ENCODE peak calls at places on chromosomes 3 and 15, in ten cellular contexts. Y is neuronal stem cell; T is cardiac muscle cell; S is CD4-positive, alpha-beta memory T cell; B is HCT116; M is fibroblast of lung; H is body of pancreas; J is lower lobe of right lung; D is ovary; I is CD8-positive, alpha-beta memory T cell. C is an unnamed sample.

GRCh38 chr15:66862111-66862815 is 160.2 kb downstream of the SMAD6 start:
- DNase-seq in Y (no peak), T (no peak), S (no peak), B (no peak), M (no peak), H (no peak), J (no peak), D (no peak), I (no peak), C (peak; percentile 12)

GRCh38 chr15:39124155-39124924 is 456.5 kb upstream of the THBS1 start:
- DNase-seq in Y (no peak), T (no peak), S (no peak), B (no peak), M (peak; percentile 81), H (no peak), J (no peak), D (no peak), I (no peak), C (no peak)

GRCh38 chr15:82307714-82308081 is 41.6 kb downstream of the GOLGA6L10 start:
- DNase-seq in Y (no peak), T (no peak), S (no peak), B (no peak), M (no peak), H (no peak), J (no peak), D (no peak), I (no peak), C (no peak)

GRCh38 chr3:5022187-5022965 is 43.1 kb downstream of the BHLHE40 start:
- DNase-seq in Y (no peak), T (no peak), S (no peak), B (no peak), M (peak; percentile 55), H (no peak), J (no peak), D (no peak), I (no peak), C (no peak)

GRCh38 chr3:15317164-15317477 is 15.3 kb downstream of the SH3BP5 start:
- DNase-seq in Y (no peak), T (no peak), S (no peak), B (no peak), M (peak; percentile 88), H (peak; percentile 43), J (no peak), D (no peak), I (no peak), C (no peak)

GRCh38 chr15:75531041-75531450 is 48.1 kb downstream of the PTPN9 start:
- DNase-seq in Y (no peak), T (no peak), S (no peak), B (no peak), M (peak; percentile 53), H (peak; percentile 22), J (no peak), D (peak; percentile 65), I (no peak), C (no peak)

GRCh38 chr3:13891492-13892073 is 11.7 kb upstream of the WNT7A start:
- DNase-seq in Y (no peak), T (no peak), S (peak; percentile 18), B (no peak), M (no peak), H (no peak), J (no peak), D (no peak), I (no peak), C (peak; percentile 26)

GRCh38 chr3:193897791-193898190 is 238.2 kb upstream of the HES1 start:
- DNase-seq in Y (no peak), T (peak; percentile 22), S (no peak), B (no peak), M (no peak), H (no peak), J (no peak), D (no peak), I (no peak), C (no peak)

DNA sequence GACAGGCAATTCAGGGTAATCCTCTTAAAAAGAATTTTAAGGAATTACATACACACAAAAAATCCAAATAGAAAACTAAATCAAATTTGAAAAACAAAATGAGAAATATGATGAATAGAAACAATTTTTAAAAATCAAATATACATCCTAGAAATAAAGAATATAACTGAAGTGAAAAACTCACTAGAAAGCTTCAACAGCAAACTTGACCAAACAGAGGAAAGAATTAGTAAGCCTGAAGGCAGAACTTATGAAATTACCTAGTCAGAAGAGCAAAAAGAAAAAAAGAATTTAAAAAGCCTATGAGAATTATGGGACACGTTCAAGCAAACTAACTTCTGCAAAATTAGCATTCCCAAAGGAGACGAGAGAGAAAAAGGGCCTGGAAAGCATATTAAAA is 206.1 kb downstream of the PCCB start:
- DNase-seq in Y (no peak), T (no peak), S (no peak), B (no peak), M (no peak), H (no peak), J (no peak), D (no peak), I (no peak), C (no peak)
- H3K9me3 ChIP-seq in Y (peaks cover 32% of the 10 kb centered on the region), T (peaks cover 4% of the 10 kb centered on the region), S (no peaks in the 10 kb centered on the region), B (peaks cover 12% of the 10 kb centered on the region), M (peaks cover 2% of the 10 kb centered on the region), H (peaks cover 20% of the 10 kb centered on the region), J (peaks cover 36% of the 10 kb centered on the region), D (peaks cover 8% of the 10 kb centered on the region), I (peaks cover 15% of the 10 kb centered on the region), C (peaks cover 21% of the 10 kb centered on the region)

GRCh38 chr3:171274222-171274621 is 186.0 kb downstream of the TNIK start:
- DNase-seq in Y (no peak), T (no peak), S (no peak), B (no peak), M (no peak), H (no peak), J (no peak), D (no peak), I (no peak), C (no peak)
- H3K4me1 ChIP-seq in Y (no peaks in the 10 kb centered on the region), T (peaks cover 12% of the 10 kb centered on the region), S (peaks cover 69% of the 10 kb centered on the region), B (peaks cover 4% of the 10 kb centered on the region), M (peaks cover 2% of the 10 kb centered on the region), H (no peaks in the 10 kb centered on the region), J (peaks cover 6% of the 10 kb centered on the region), D (no peaks in the 10 kb centered on the region), I (peaks cover 44% of the 10 kb centered on the region), C (no peaks in the 10 kb centered on the region)

DNA sequence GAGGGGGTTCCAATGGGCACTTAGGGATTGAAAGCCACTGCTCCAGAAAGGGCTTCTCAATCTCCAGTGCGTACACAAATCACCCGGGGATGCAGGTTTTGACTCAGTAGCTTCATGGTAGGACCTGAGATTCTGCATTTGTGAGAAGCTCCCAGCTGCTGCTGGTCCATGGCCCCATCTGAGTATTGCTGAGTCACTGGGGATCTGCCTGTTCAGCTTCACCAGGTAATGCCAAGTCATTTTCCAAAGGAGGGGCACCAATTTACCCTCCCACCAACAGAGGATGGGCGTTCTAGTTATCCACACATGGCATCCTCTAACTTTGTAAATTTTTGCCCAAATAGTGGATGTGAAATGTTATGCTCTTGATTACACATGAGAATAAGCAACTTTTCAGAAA is 12.9 kb upstream of the CEMIP start:
- DNase-seq in Y (no peak), T (no peak), S (no peak), B (no peak), M (no peak), H (no peak), J (no peak), D (no peak), I (no peak), C (no peak)
- H3K9me3 ChIP-seq in Y (no peaks in the 10 kb centered on the region), T (no peaks in the 10 kb centered on the region), S (no peaks in the 10 kb centered on the region), B (no peaks in the 10 kb centered on the region), M (no peaks in the 10 kb centered on the region), H (no peaks in the 10 kb centered on the region), J (no peaks in the 10 kb centered on the region), D (no peaks in the 10 kb centered on the region), I (no peaks in the 10 kb centered on the region), C (no peaks in the 10 kb centered on the region)

GRCh38 chr15:62896380-62896866 is 146.1 kb upstream of the TPM1 start:
- DNase-seq in Y (no peak), T (no peak), S (no peak), B (peak; percentile 67), M (no peak), H (no peak), J (no peak), D (no peak), I (no peak), C (peak; percentile 52)

GRCh38 chr15:62895139-62895866 is 147.2 kb upstream of the TPM1 start:
- DNase-seq in Y (no peak), T (no peak), S (no peak), B (no peak), M (peak; percentile 95), H (no peak), J (no peak), D (no peak), I (no peak), C (no peak)

GRCh38 chr15:62897634-62898033 is 144.9 kb upstream of the TPM1 start:
- DNase-seq in Y (no peak), T (no peak), S (no peak), B (no peak), M (no peak), H (no peak), J (no peak), D (no peak), I (no peak), C (no peak)

GRCh38 chr15:62895905-62896316 is 146.6 kb upstream of the TPM1 start:
- DNase-seq in Y (no peak), T (no peak), S (no peak), B (no peak), M (peak; percentile 96), H (no peak), J (no peak), D (no peak), I (no peak), C (no peak)

DNA sequence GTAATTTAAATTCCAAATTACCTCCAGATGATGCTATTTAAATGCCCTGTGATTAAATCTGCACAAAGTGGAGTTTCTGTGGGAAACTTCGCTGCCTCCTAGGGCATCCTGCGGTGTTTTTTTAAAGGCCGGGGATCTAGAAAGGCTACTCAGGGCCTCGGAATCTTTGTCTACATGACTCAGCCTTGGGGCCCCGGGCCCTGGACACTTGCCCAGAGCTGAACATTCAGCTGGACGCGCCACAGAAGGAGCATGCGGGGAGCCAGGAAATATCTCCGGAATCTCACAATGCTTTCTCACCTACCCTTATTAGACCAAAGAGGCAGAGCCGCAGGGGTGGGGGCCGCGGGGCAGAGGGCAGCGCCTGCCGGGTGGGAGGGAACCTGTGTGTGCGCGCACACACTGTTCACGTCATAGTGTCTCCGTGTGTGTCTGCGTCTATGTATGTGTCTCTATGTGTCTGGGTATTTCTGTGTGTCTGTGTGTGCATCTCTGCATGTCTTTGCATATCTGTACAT is 145.5 kb upstream of the TPM1 start:
- DNase-seq in Y (peak; percentile 36), T (peak; percentile 50), S (no peak), B (peak; percentile 94), M (peak; percentile 99), H (peak; percentile 92), J (peak; percentile 78), D (peak; percentile 91), I (no peak), C (peak; percentile 81)
- H3K4me1 ChIP-seq in Y (peaks cover 17% of the 10 kb centered on the region), T (peaks cover 68% of the 10 kb centered on the region), S (no peaks in the 10 kb centered on the region), B (peaks cover 28% of the 10 kb centered on the region), M (peaks cover 25% of the 10 kb centered on the region), H (peaks cover 42% of the 10 kb centered on the region), J (peaks cover 14% of the 10 kb centered on the region), D (peaks cover 5% of the 10 kb centered on the region), I (no peaks in the 10 kb centered on the region), C (peaks cover 48% of the 10 kb centered on the region)

C was measured in Caco-2.